ENCODE peak calls at places on chromosomes 4 and X, in nine cellular contexts. One of them, this sample, is unnamed.

GRCh38 chr4:40507977-40508376 is 121.7 kb downstream of the RBM47 start:
- DNase-seq in fibroblast of pulmonary artery: no peak
- DNase-seq in A549: no peak
- DNase-seq in adrenal gland: no peak
- DNase-seq in astrocyte of the cerebellum: no peak
- DNase-seq in Caco-2: peak; percentile 40
- DNase-seq in psoas muscle: no peak
- DNase-seq in lower lobe of right lung: no peak
- DNase-seq in heart left ventricle: no peak
- DNase-seq in this sample: no peak

GRCh38 chr4:105466580-105466979 is 7.3 kb downstream of the PPA2 start:
- DNase-seq in fibroblast of pulmonary artery: no peak
- DNase-seq in A549: no peak
- DNase-seq in adrenal gland: no peak
- DNase-seq in astrocyte of the cerebellum: no peak
- DNase-seq in Caco-2: no peak
- DNase-seq in psoas muscle: no peak
- DNase-seq in lower lobe of right lung: no peak
- DNase-seq in heart left ventricle: no peak
- DNase-seq in this sample: no peak

GRCh38 chr4:63063765-63064164 is 1345.5 kb downstream of the TECRL start:
- DNase-seq in fibroblast of pulmonary artery: no peak
- DNase-seq in A549: no peak
- DNase-seq in adrenal gland: no peak
- DNase-seq in astrocyte of the cerebellum: no peak
- DNase-seq in Caco-2: no peak
- DNase-seq in psoas muscle: no peak
- DNase-seq in lower lobe of right lung: no peak
- DNase-seq in heart left ventricle: no peak
- DNase-seq in this sample: no peak

GRCh38 chr4:43564601-43565000 is 672.1 kb downstream of the GRXCR1 start:
- DNase-seq in fibroblast of pulmonary artery: no peak
- DNase-seq in A549: no peak
- DNase-seq in adrenal gland: no peak
- DNase-seq in astrocyte of the cerebellum: no peak
- DNase-seq in Caco-2: no peak
- DNase-seq in psoas muscle: no peak
- DNase-seq in lower lobe of right lung: no peak
- DNase-seq in heart left ventricle: no peak
- DNase-seq in this sample: no peak

GRCh38 chr4:55840956-55841355 is 12.5 kb upstream of the EXOC1 start:
- DNase-seq in fibroblast of pulmonary artery: no peak
- DNase-seq in A549: no peak
- DNase-seq in adrenal gland: no peak
- DNase-seq in astrocyte of the cerebellum: no peak
- DNase-seq in Caco-2: no peak
- DNase-seq in psoas muscle: no peak
- DNase-seq in lower lobe of right lung: no peak
- DNase-seq in heart left ventricle: no peak
- DNase-seq in this sample: no peak

GRCh38 chr4:133147922-133148689 is 988 bp upstream of the PCDH10 start:
- DNase-seq in fibroblast of pulmonary artery: peak; percentile 74
- DNase-seq in A549: no peak
- DNase-seq in adrenal gland: no peak
- DNase-seq in astrocyte of the cerebellum: no peak
- DNase-seq in Caco-2: no peak
- DNase-seq in psoas muscle: peak; percentile 42
- DNase-seq in lower lobe of right lung: no peak
- DNase-seq in heart left ventricle: no peak
- DNase-seq in this sample: no peak

GRCh38 chr4:123304151-123305021 is 92.2 kb upstream of the SPRY1 start:
- DNase-seq in fibroblast of pulmonary artery: no peak
- DNase-seq in A549: no peak
- DNase-seq in adrenal gland: no peak
- DNase-seq in astrocyte of the cerebellum: no peak
- DNase-seq in Caco-2: no peak
- DNase-seq in psoas muscle: peak; percentile 53
- DNase-seq in lower lobe of right lung: no peak
- DNase-seq in heart left ventricle: peak; percentile 25
- DNase-seq in this sample: no peak

GRCh38 chr4:176125063-176125462 is 59.4 kb downstream of the WDR17 start:
- DNase-seq in fibroblast of pulmonary artery: no peak
- DNase-seq in A549: no peak
- DNase-seq in adrenal gland: no peak
- DNase-seq in astrocyte of the cerebellum: no peak
- DNase-seq in Caco-2: no peak
- DNase-seq in psoas muscle: no peak
- DNase-seq in lower lobe of right lung: no peak
- DNase-seq in heart left ventricle: no peak
- DNase-seq in this sample: no peak

GRCh38 chr4:53532521-53532920 is 58.8 kb downstream of the LNX1 start:
- DNase-seq in fibroblast of pulmonary artery: peak; percentile 23
- DNase-seq in A549: no peak
- DNase-seq in adrenal gland: no peak
- DNase-seq in astrocyte of the cerebellum: no peak
- DNase-seq in Caco-2: no peak
- DNase-seq in psoas muscle: no peak
- DNase-seq in lower lobe of right lung: no peak
- DNase-seq in heart left ventricle: no peak
- DNase-seq in this sample: no peak

GRCh38 chrX:28586291-28586690 is 955 bp upstream of the IL1RAPL1 start:
- DNase-seq in fibroblast of pulmonary artery: peak; percentile 59
- DNase-seq in A549: no peak
- DNase-seq in adrenal gland: no peak
- DNase-seq in astrocyte of the cerebellum: no peak
- DNase-seq in Caco-2: no peak
- DNase-seq in psoas muscle: no peak
- DNase-seq in lower lobe of right lung: no peak
- DNase-seq in heart left ventricle: peak; percentile 19
- DNase-seq in this sample: no peak

DNA sequence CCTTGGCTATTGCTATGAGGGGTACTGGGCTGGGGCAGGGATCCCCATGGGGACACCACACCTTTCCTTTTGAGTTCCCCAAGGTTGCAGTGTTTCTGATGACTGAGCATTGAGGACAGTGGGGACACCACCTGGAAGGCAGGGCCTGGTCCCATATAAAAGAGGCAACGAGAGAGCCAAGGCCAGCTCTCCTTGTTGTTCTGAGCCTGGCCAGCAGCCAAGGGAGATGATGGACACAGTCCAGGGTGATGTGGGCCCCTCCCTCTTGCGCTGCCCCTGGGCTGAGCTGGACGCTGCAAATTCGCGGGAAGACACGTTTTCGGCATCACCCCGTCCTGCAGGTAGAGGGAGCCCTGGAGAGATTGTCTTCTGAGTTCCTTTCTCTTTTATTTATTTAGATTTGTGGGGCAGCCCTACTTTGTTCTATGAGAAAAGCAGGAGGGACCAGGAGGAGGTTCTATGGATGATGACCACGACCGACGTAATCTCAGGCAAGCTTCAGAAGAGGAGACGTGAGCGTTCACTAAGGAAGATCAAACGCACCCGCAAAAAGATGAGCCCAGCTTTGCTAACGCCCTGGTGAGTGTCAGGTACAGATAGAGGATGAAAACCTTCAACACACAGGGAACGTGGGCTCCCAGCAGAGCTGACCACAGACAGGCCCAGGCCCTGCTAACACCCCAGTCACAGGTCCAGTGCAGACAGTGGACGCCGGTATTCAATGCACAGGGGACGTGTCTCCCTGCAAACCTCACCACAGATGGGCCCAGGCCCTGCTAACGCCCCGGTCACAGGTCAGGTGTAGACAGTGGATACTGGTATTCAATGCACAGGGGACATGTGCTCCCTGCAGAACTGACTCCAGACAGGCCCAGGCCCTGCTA is 97.4 kb downstream of the SHOX start:
- DNase-seq in fibroblast of pulmonary artery: no peak
- DNase-seq in A549: peak; percentile 22
- DNase-seq in adrenal gland: no peak
- DNase-seq in astrocyte of the cerebellum: no peak
- DNase-seq in Caco-2: peak; percentile 5
- DNase-seq in psoas muscle: no peak
- DNase-seq in lower lobe of right lung: no peak
- DNase-seq in heart left ventricle: no peak
- DNase-seq in this sample: no peak
- TF ChIP-seq CTCF in fibroblast of pulmonary artery: no peak
- TF ChIP-seq CTCF in A549: peak; percentile 52
- TF ChIP-seq CTCF in adrenal gland: peak; percentile 22
- TF ChIP-seq CTCF in astrocyte of the cerebellum: no peak
- TF ChIP-seq CTCF in Caco-2: no peak
- TF ChIP-seq CTCF in psoas muscle: no peak
- TF ChIP-seq CTCF in lower lobe of right lung: no peak
- TF ChIP-seq CTCF in heart left ventricle: peak; percentile 11
- TF ChIP-seq CTCF in this sample: peak; percentile 51

DNA sequence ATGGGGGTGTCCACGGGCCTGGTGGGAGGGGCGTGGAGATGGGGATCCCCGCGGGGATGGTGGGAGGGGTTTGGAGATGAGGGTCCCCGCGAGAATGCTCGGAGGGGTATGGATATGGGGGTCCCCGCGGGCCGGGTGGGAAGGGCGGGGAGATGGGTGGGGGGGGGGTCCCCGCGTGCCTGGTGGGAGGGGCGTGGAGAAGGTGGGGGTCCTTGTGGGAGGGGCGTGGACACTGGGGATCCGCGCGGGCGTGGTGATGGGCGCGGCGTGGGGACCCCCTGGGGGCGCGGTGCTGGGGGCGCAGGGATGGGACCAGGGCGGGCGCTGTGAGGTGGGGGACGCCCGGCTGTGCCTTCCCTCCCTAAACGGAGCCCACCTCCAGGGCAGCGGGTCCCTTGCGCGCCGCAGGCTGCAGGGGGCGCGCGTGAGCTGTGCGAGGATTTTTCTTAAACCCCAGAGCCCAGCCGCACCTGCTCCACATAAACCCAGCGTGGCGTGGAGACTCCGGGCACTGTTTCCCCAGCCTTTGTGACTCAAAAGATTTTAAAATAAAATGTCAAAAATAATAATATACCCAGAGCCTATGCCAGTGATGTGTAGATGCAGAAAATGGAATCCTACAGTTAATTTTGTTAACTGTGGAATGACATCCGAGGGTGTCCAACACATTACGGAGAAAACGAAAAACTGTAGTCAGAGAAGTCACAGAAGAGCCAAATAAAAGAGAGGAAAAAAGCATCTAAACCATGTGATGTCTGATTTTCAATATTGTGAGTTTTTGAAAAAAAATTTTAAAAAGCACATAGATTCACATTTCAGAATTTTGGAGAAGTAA is 1.5 kb upstream of the ASMTL start:
- DNase-seq in fibroblast of pulmonary artery: peak; percentile 85
- DNase-seq in A549: peak; percentile 83
- DNase-seq in adrenal gland: peak; percentile 84
- DNase-seq in astrocyte of the cerebellum: peak; percentile 52
- DNase-seq in Caco-2: peak; percentile 86
- DNase-seq in psoas muscle: peak; percentile 90
- DNase-seq in lower lobe of right lung: peak; percentile 90
- DNase-seq in heart left ventricle: peak; percentile 86
- DNase-seq in this sample: no peak
- H3K4me3 ChIP-seq in fibroblast of pulmonary artery: peak overlapping the region; percentile 71
- H3K4me3 ChIP-seq in A549: peak overlapping the region; percentile 81
- H3K4me3 ChIP-seq in adrenal gland: no peak overlapping the region
- H3K4me3 ChIP-seq in astrocyte of the cerebellum: peak overlapping the region; percentile 54
- H3K4me3 ChIP-seq in Caco-2: peak overlapping the region; percentile 25
- H3K4me3 ChIP-seq in psoas muscle: peak overlapping the region; percentile 55
- H3K4me3 ChIP-seq in lower lobe of right lung: peak overlapping the region; percentile 53
- H3K4me3 ChIP-seq in heart left ventricle: peak overlapping the region; percentile 35
- H3K4me3 ChIP-seq in this sample: no peak overlapping the region

GRCh38 chr4:146245899-146246298 is 31.6 kb downstream of the REELD1 start:
- DNase-seq in fibroblast of pulmonary artery: no peak
- DNase-seq in A549: no peak
- DNase-seq in adrenal gland: peak; percentile 81
- DNase-seq in astrocyte of the cerebellum: no peak
- DNase-seq in Caco-2: no peak
- DNase-seq in psoas muscle: no peak
- DNase-seq in lower lobe of right lung: no peak
- DNase-seq in heart left ventricle: no peak
- DNase-seq in this sample: no peak

GRCh38 chr4:146243883-146244277 is 29.5 kb downstream of the REELD1 start:
- DNase-seq in fibroblast of pulmonary artery: no peak
- DNase-seq in A549: no peak
- DNase-seq in adrenal gland: no peak
- DNase-seq in astrocyte of the cerebellum: no peak
- DNase-seq in Caco-2: no peak
- DNase-seq in psoas muscle: no peak
- DNase-seq in lower lobe of right lung: no peak
- DNase-seq in heart left ventricle: no peak
- DNase-seq in this sample: no peak

GRCh38 chr4:146245246-146245645 is 30.9 kb downstream of the REELD1 start:
- DNase-seq in fibroblast of pulmonary artery: no peak
- DNase-seq in A549: no peak
- DNase-seq in adrenal gland: peak; percentile 57
- DNase-seq in astrocyte of the cerebellum: no peak
- DNase-seq in Caco-2: peak; percentile 5
- DNase-seq in psoas muscle: peak; percentile 46
- DNase-seq in lower lobe of right lung: no peak
- DNase-seq in heart left ventricle: no peak
- DNase-seq in this sample: no peak

GRCh38 chr4:146244496-146244895 is 30.2 kb downstream of the REELD1 start:
- DNase-seq in fibroblast of pulmonary artery: no peak
- DNase-seq in A549: no peak
- DNase-seq in adrenal gland: no peak
- DNase-seq in astrocyte of the cerebellum: no peak
- DNase-seq in Caco-2: no peak
- DNase-seq in psoas muscle: no peak
- DNase-seq in lower lobe of right lung: no peak
- DNase-seq in heart left ventricle: no peak
- DNase-seq in this sample: no peak

GRCh38 chr4:146243141-146243882 is 29.0 kb downstream of the REELD1 start:
- DNase-seq in fibroblast of pulmonary artery: peak; percentile 28
- DNase-seq in A549: no peak
- DNase-seq in adrenal gland: peak; percentile 33
- DNase-seq in astrocyte of the cerebellum: no peak
- DNase-seq in Caco-2: no peak
- DNase-seq in psoas muscle: peak; percentile 61
- DNase-seq in lower lobe of right lung: peak; percentile 61
- DNase-seq in heart left ventricle: no peak
- DNase-seq in this sample: no peak
- TF ChIP-seq CTCF in fibroblast of pulmonary artery: no peak
- TF ChIP-seq CTCF in A549: peak; percentile 22
- TF ChIP-seq CTCF in adrenal gland: peak; percentile 24
- TF ChIP-seq CTCF in astrocyte of the cerebellum: peak; percentile 29
- TF ChIP-seq CTCF in Caco-2: peak; percentile 4
- TF ChIP-seq CTCF in psoas muscle: peak; percentile 15
- TF ChIP-seq CTCF in lower lobe of right lung: peak; percentile 54
- TF ChIP-seq CTCF in heart left ventricle: peak; percentile 46
- TF ChIP-seq CTCF in this sample: peak; percentile 53

DNA sequence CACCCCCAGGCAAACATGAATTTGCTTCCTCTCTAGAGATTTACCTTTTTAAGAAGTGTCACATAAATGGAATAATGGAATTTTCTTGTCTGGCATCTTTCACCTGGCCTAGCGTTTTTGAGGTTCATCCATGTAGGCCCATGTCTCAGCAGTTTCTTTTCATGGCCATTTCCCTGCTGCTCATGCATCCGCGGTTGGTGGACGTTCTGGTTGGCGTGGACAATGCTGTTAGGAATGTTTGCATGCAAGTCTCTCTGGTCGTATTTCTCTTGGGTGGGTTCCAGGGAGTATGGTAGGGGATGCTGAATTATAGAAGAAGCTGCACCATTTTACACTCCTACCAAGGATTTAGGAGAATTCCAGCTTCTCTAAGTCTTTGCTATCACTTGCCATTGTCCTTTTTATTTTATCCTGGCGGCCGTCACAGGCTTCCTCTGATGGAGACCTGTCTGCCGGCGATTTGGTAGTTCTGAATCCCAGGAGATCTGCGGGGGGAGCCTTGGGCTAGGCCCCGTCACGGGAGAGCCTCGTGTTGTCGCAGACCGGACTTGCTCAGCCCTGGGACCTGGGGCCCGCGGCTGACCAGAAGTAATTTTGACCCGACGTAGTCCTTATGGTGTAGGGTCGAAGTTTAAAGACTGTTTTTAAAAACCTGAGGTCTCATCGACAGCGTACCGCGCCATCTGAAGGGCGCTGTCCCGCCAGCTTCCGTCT is 56.9 kb upstream of the TADA2B start:
- DNase-seq in fibroblast of pulmonary artery: peak; percentile 75
- DNase-seq in A549: no peak
- DNase-seq in adrenal gland: peak; percentile 69
- DNase-seq in astrocyte of the cerebellum: peak; percentile 81
- DNase-seq in Caco-2: no peak
- DNase-seq in psoas muscle: peak; percentile 81
- DNase-seq in lower lobe of right lung: peak; percentile 64
- DNase-seq in heart left ventricle: peak; percentile 66
- DNase-seq in this sample: no peak
- H3K4me3 ChIP-seq in fibroblast of pulmonary artery: peak overlapping the region; percentile 79
- H3K4me3 ChIP-seq in A549: peak overlapping the region; percentile 68
- H3K4me3 ChIP-seq in adrenal gland: peak overlapping the region; percentile 30
- H3K4me3 ChIP-seq in astrocyte of the cerebellum: peak overlapping the region; percentile 70
- H3K4me3 ChIP-seq in Caco-2: peak overlapping the region; percentile 63
- H3K4me3 ChIP-seq in psoas muscle: peak overlapping the region; percentile 67
- H3K4me3 ChIP-seq in lower lobe of right lung: peak overlapping the region; percentile 91
- H3K4me3 ChIP-seq in heart left ventricle: peak overlapping the region; percentile 71
- H3K4me3 ChIP-seq in this sample: peak overlapping the region; percentile 74

This sample was measured in HFF-Myc.